ENCODE peak calls at places on chromosomes 5 and 9, in five cellular contexts. A is OCI-LY7, Z is H1, O is neural progenitor cell, B is fibroblast of lung. R is an unnamed sample.
A peak's percentile ranks its signal among the peaks of the same experiment; 100 is the strongest.

GRCh38 chr9:133844876-133845658 is 106.9 kb upstream of the SARDH start:
- DNase-seq in A (no peak), Z (no peak), O (no peak), B (peak; percentile 78), R (no peak)

GRCh38 chr5:126516133-126516532 is 78.9 kb downstream of the ALDH7A1 start:
- DNase-seq in A (no peak), Z (no peak), O (no peak), B (peak; percentile 59), R (no peak)

GRCh38 chr9:132546148-132547051 is 36.0 kb upstream of the BARHL1 start:
- DNase-seq in A (peak; percentile 46), Z (peak; percentile 34), O (peak; percentile 75), B (peak; percentile 26), R (no peak)

GRCh38 chr9:110669439-110669838 is 848 bp downstream of the MUSK start:
- DNase-seq in A (no peak), Z (no peak), O (no peak), B (peak; percentile 23), R (peak; percentile 36)

GRCh38 chr5:144395704-144396103 is 225.0 kb downstream of the KCTD16 start:
- DNase-seq in A (no peak), Z (no peak), O (no peak), B (no peak), R (no peak)

GRCh38 chr9:121242219-121242954 is 25.6 kb upstream of the GSN start:
- DNase-seq in A (no peak), Z (no peak), O (no peak), B (peak; percentile 86), R (no peak)

GRCh38 chr9:2879803-2880202 is 35.9 kb upstream of the PUM3 start:
- DNase-seq in A (no peak), Z (no peak), O (no peak), B (no peak), R (no peak)

GRCh38 chr5:99929067-99929805 is 605.9 kb upstream of the FAM174A start:
- DNase-seq in A (no peak), Z (no peak), O (no peak), B (no peak), R (no peak)

GRCh38 chr9:4741365-4742031 is 496 bp upstream of the AK3 start:
- DNase-seq in A (peak; percentile 28), Z (no peak), O (no peak), B (no peak), R (no peak)

GRCh38 chr9:134793281-134793680 is 87.3 kb upstream of the FCN2 start:
- DNase-seq in A (no peak), Z (no peak), O (no peak), B (no peak), R (no peak)

GRCh38 chr9:36386396-36386795 is 13.7 kb downstream of the RNF38 start:
- DNase-seq in A (no peak), Z (no peak), O (no peak), B (no peak), R (peak; percentile 76)

GRCh38 chr5:80181618-80182211 is 74.1 kb downstream of the SERINC5 start:
- DNase-seq in A (peak; percentile 95), Z (no peak), O (no peak), B (peak; percentile 54), R (peak; percentile 81)

GRCh38 chr9:89807682-89808075 is 202.9 kb downstream of the GADD45G start:
- DNase-seq in A (no peak), Z (no peak), O (no peak), B (no peak), R (no peak)

GRCh38 chr9:35661756-35662350 is 3.1 kb downstream of the ARHGEF39 start:
- DNase-seq in A (no peak), Z (no peak), O (no peak), B (no peak), R (no peak)

GRCh38 chr5:133247881-133248642 is 196.2 kb downstream of the HSPA4 start:
- DNase-seq in A (no peak), Z (peak; percentile 43), O (peak; percentile 87), B (peak; percentile 30), R (peak; percentile 47)

GRCh38 chr9:112174965-112175795 is at the start of gene SUSD1:
- DNase-seq in A (no peak), Z (no peak), O (peak; percentile 74), B (peak; percentile 27), R (no peak)

GRCh38 chr5:75320341-75320740 is 16.7 kb upstream of the HMGCR start:
- DNase-seq in A (no peak), Z (no peak), O (no peak), B (peak; percentile 13), R (peak; percentile 57)

GRCh38 chr9:129394011-129394919 is 216.2 kb upstream of the IER5L start:
- DNase-seq in A (no peak), Z (no peak), O (no peak), B (no peak), R (no peak)

GRCh38 chr5:123000731-123001130 is 35.8 kb downstream of the PPIC start:
- DNase-seq in A (no peak), Z (no peak), O (no peak), B (no peak), R (no peak)

GRCh38 chr5:102600964-102601363 is 102.2 kb upstream of the SLCO6A1 start:
- DNase-seq in A (no peak), Z (no peak), O (no peak), B (peak; percentile 43), R (no peak)

GRCh38 chr5:56003179-56003578 is 8.4 kb upstream of the IL6ST start:
- DNase-seq in A (no peak), Z (no peak), O (no peak), B (peak; percentile 56), R (peak; percentile 18)

GRCh38 chr9:133137451-133138231 is 16.6 kb upstream of the RALGDS start:
- DNase-seq in A (no peak), Z (no peak), O (no peak), B (no peak), R (no peak)

GRCh38 chr9:3478549-3478953 is 47.2 kb downstream of the RFX3 start:
- DNase-seq in A (peak; percentile 80), Z (no peak), O (no peak), B (peak; percentile 37), R (peak; percentile 10)

GRCh38 chr5:62306494-62307363 is 723 bp downstream of the KIF2A start:
- DNase-seq in A (peak; percentile 71), Z (no peak), O (peak; percentile 63), B (peak; percentile 41), R (no peak)

GRCh38 chr5:9608093-9608492 is 22.1 kb downstream of the TAS2R1 start:
- DNase-seq in A (no peak), Z (no peak), O (no peak), B (no peak), R (no peak)

GRCh38 chr9:118262191-118262590 is 558.0 kb downstream of the TLR4 start:
- DNase-seq in A (no peak), Z (no peak), O (no peak), B (no peak), R (no peak)

GRCh38 chr9:34957492-34958410 is at the start of gene PHF24:
- DNase-seq in A (no peak), Z (no peak), O (peak; percentile 78), B (no peak), R (no peak)

GRCh38 chr9:93633492-93634221 is 57.3 kb downstream of the PHF2 start:
- DNase-seq in A (no peak), Z (no peak), O (no peak), B (no peak), R (no peak)

GRCh38 chr5:67253911-67254310 is 57.3 kb upstream of the CD180 start:
- DNase-seq in A (no peak), Z (no peak), O (no peak), B (no peak), R (no peak)

GRCh38 chr5:173774212-173774850 is 113.8 kb upstream of the CPEB4 start:
- DNase-seq in A (no peak), Z (no peak), O (no peak), B (no peak), R (no peak)

GRCh38 chr5:60492958-60493357 is 207.0 kb downstream of the DEPDC1B start:
- DNase-seq in A (no peak), Z (no peak), O (no peak), B (peak; percentile 54), R (peak; percentile 38)

DNA sequence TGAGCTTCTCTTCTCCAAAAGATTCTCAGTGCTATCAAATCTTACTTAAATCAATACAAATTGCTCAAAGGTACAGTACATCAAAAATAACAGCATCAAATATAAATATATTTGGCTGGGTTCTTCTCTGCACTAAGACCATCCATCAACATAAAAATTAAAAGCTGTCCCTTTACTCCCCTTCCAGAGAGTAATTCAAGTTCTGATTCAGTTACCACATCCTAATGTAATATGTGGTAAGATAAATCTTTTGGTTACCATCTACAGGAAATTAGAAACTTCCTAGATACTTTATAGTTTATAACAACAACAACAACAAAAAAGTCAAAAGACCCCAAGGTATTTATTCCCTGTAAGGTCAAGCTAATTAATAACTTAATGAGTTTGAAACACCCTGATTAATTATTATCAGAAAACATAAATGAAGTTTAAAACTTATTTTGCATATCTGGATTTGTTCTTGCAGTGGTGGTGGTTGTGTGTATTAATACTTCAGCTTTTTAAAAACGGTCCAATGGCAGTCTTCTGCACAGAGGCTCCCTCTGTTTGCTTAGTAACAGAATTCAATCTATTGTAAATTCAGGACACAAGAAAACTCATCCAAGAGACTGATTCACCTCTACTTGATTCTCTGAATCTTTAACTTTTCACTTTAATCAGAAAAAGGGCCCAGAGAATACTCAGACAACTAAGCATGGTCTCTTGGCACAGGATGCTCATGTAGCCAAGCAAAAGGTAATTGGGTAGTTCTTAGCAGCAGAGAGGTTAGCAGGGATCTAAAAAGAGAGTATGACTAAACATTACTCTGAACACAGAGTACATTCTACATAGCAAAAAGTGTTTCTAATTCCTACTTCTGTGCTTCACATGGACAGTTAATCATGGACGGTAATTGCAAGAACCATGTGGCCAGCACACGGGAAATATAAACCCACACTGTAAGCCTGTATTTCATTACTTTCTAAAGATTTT is 20.1 kb downstream of the DIAPH1 start:
- DNase-seq in A (no peak), Z (no peak), O (no peak), B (peak; percentile 66), R (no peak)
- H3K4me2 ChIP-seq in A (no peak overlapping the region), Z (no peak overlapping the region), O (no peak overlapping the region), B (no peak overlapping the region), R (no peak overlapping the region)

GRCh38 chr5:150789431-150789830 is 10.9 kb downstream of the SMIM3 start:
- DNase-seq in A (no peak), Z (no peak), O (peak; percentile 25), B (peak; percentile 10), R (no peak)
- H3K4me1 ChIP-seq in A (no peaks in the 10 kb centered on the region), Z (no peaks in the 10 kb centered on the region), O (peaks cover 19% of the 10 kb centered on the region), B (peaks cover 14% of the 10 kb centered on the region), R (peaks cover 16% of the 10 kb centered on the region)

GRCh38 chr9:84804948-84805694 is 135.6 kb downstream of the NTRK2 start:
- DNase-seq in A (no peak), Z (no peak), O (no peak), B (no peak), R (no peak)
- H3K4me3 ChIP-seq in A (no peak overlapping the region), Z (no peak overlapping the region), O (no peak overlapping the region), B (no peak overlapping the region), R (no peak overlapping the region)

GRCh38 chr5:53616939-53617549 is 56.6 kb downstream of the NDUFS4 start:
- DNase-seq in A (no peak), Z (no peak), O (no peak), B (peak; percentile 18), R (no peak)

GRCh38 chr5:53607896-53608295 is 47.5 kb downstream of the NDUFS4 start:
- DNase-seq in A (no peak), Z (no peak), O (no peak), B (peak; percentile 33), R (no peak)

DNA sequence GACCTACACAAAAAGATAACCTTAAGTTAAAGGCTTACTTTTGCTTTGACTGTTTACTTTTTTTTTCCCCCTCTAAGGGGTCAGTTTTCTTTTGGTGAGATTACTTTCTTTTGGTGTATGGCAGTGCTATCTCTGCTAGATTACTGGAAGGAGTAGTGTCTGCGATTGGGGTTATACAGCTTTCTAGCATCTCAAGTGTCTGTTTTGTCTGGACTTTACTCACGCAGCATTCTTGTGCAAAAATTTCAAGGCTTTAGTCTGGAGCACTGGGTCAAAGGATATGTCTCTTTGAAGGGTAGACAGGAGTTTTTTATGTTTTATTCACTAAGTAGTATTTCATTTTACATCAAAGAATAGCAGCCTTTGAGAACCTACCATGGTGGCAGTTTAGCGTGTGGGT is 52.6 kb downstream of the NDUFS4 start:
- DNase-seq in A (no peak), Z (no peak), O (peak; percentile 6), B (peak; percentile 38), R (no peak)
- H3K4me2 ChIP-seq in A (no peak overlapping the region), Z (no peak overlapping the region), O (no peak overlapping the region), B (no peak overlapping the region), R (no peak overlapping the region)

R was measured in PC-9.